ENCODE peak calls at places on chromosomes 1 and 21, in eight cellular contexts. Z, S, L, G, H, J, E and O are unnamed samples.

GRCh38 chr1:14877224-14877623 is 276.3 kb upstream of the TMEM51 start:
- DNase-seq in Z (no peak), S (no peak), L (no peak), G (no peak), H (no peak), J (no peak), E (no peak), O (no peak)

GRCh38 chr1:5480306-5480705 is 511.9 kb downstream of the NPHP4 start:
- DNase-seq in Z (no peak), S (no peak), L (no peak), G (no peak), H (no peak), J (no peak), E (no peak), O (no peak)

GRCh38 chr21:28207776-28208175 is 784.9 kb downstream of the LTN1 start:
- DNase-seq in Z (no peak), S (no peak), L (no peak), G (no peak), H (peak; percentile 85), J (no peak), E (no peak), O (no peak)

GRCh38 chr1:4655674-4656532 is 1.5 kb downstream of the AJAP1 start:
- DNase-seq in Z (peak; percentile 80), S (no peak), L (no peak), G (peak; percentile 89), H (peak; percentile 43), J (no peak), E (peak; percentile 76), O (peak; percentile 50)

GRCh38 chr1:203216274-203217138 is 13.0 kb downstream of the CHIT1 start:
- DNase-seq in Z (peak; percentile 83), S (peak; percentile 36), L (peak; percentile 9), G (peak; percentile 85), H (peak; percentile 68), J (no peak), E (peak; percentile 77), O (peak; percentile 56)

GRCh38 chr1:15692121-15692682 is 8.1 kb downstream of the PLEKHM2 start:
- DNase-seq in Z (no peak), S (no peak), L (no peak), G (no peak), H (peak; percentile 50), J (no peak), E (no peak), O (no peak)

GRCh38 chr21:32198369-32198768 is 80.5 kb downstream of the MIS18A start:
- DNase-seq in Z (no peak), S (no peak), L (no peak), G (no peak), H (no peak), J (no peak), E (no peak), O (no peak)

GRCh38 chr1:13784971-13785370 is 85.0 kb downstream of the PRDM2 start:
- DNase-seq in Z (no peak), S (no peak), L (no peak), G (no peak), H (no peak), J (no peak), E (no peak), O (no peak)

GRCh38 chr1:66599899-66600737 is 66.2 kb downstream of the SGIP1 start:
- DNase-seq in Z (no peak), S (no peak), L (no peak), G (no peak), H (no peak), J (no peak), E (no peak), O (no peak)

GRCh38 chr1:112761714-112762480 is 46.8 kb upstream of the PPM1J start:
- DNase-seq in Z (no peak), S (no peak), L (no peak), G (no peak), H (no peak), J (no peak), E (no peak), O (no peak)

GRCh38 chr1:42940851-42941639 is 17.6 kb downstream of the SLC2A1 start:
- DNase-seq in Z (peak; percentile 68), S (no peak), L (no peak), G (no peak), H (peak; percentile 92), J (no peak), E (peak; percentile 85), O (no peak)

GRCh38 chr21:43719748-43720538 is 1.0 kb downstream of the PDXK start:
- DNase-seq in Z (peak; percentile 34), S (no peak), L (no peak), G (peak; percentile 36), H (no peak), J (no peak), E (no peak), O (no peak)

GRCh38 chr1:20250346-20250989 is 40.2 kb upstream of the VWA5B1 start:
- DNase-seq in Z (no peak), S (no peak), L (no peak), G (no peak), H (peak; percentile 78), J (no peak), E (no peak), O (no peak)

GRCh38 chr1:117646007-117646913 is 40.4 kb downstream of the TENT5C start:
- DNase-seq in Z (no peak), S (no peak), L (no peak), G (no peak), H (peak; percentile 55), J (no peak), E (no peak), O (no peak)

GRCh38 chr1:18515120-18515667 is 34.5 kb downstream of the KLHDC7A start:
- DNase-seq in Z (no peak), S (no peak), L (no peak), G (no peak), H (no peak), J (no peak), E (no peak), O (no peak)
- TF ChIP-seq CTCF in Z (no peak), S (no peak), L (no peak), G (no peak), H (no peak), J (no peak), E (no peak), O (no peak)

GRCh38 chr1:18955116-18955441 is 1.4 kb downstream of the IFFO2 start:
- DNase-seq in Z (no peak), S (no peak), L (no peak), G (no peak), H (no peak), J (no peak), E (no peak), O (no peak)

GRCh38 chr1:18954270-18955071 is 2.0 kb downstream of the IFFO2 start:
- DNase-seq in Z (no peak), S (no peak), L (no peak), G (no peak), H (no peak), J (no peak), E (peak; percentile 32), O (no peak)

GRCh38 chr1:18955442-18956188 is 861 bp downstream of the IFFO2 start:
- DNase-seq in Z (peak; percentile 62), S (peak; percentile 44), L (peak; percentile 31), G (peak; percentile 74), H (peak; percentile 26), J (no peak), E (peak; percentile 31), O (peak; percentile 53)

GRCh38 chr1:18951818-18952391 is 4.6 kb downstream of the IFFO2 start:
- DNase-seq in Z (no peak), S (peak; percentile 59), L (peak; percentile 58), G (no peak), H (no peak), J (no peak), E (no peak), O (no peak)

DNA sequence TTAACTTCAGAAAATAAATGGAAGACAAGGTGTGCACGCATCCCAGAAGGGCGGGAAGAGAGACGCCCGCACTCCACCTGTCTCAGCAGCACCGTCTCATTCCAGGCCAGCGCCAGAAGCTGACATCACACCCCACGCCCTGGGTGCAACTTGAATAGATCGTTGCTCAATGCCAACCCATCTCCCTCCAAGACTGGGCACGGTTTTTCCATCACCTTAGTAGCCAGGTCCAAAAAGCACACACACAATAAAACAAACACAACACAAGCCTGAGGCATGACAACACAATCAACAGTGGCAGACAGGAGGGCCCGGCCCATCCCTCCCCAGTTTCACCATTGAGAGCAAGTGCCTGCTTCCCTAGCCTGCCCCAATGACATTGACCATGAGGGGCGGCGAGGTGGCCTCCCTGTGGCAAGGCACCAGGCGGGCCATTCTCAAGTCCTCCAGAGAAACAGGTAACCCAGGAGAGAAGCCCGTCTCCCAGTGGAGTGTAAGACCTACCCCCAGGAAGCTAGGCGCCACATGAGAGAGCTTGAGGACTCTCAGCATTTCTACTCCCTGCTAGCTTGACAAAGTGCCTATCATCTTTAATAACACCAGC is 2.7 kb downstream of the IFFO2 start:
- DNase-seq in Z (no peak), S (no peak), L (no peak), G (no peak), H (no peak), J (no peak), E (peak; percentile 74), O (no peak)
- TF ChIP-seq CTCF in Z (no peak), S (no peak), L (no peak), G (no peak), H (no peak), J (no peak), E (no peak), O (no peak)

DNA sequence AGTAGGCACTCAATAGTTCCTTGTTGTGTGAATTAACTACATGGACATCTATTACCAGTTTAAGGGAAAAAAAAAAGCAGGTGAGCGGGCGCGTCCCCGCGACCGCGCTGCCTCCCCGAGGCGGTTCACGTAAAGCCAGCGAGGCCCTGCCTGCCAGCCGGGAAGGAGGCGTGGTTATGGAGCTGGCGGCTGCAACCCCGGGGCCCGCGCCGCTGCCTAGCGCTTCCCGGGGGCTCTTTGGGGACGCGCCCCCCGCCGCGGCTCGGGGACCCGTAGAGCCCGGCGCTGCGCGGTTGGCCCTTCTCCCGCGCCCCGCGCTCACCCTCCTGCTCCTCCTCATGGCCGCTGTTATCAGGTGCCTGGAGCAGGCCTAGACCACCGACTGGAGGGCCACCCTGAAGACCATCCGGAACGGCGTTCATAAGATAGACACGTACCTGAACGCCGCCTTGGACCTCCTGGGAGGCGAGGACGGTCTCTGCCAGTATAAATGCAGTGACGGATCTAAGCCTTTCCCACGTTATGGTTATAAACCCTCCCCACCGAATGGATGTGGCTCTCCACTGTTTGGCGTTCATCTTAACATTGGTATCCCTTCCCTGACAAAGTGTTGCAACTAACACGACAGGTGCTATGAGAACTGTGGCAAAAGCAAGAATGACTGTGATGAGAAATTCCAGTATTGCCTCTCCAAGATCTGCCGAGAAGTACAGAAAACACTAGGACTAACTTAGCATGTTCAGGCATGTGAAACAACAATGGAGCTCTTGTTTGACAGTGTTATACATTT is 2.6 kb upstream of the CC2D1B start:
- DNase-seq in Z (peak; percentile 76), S (peak; percentile 57), L (no peak), G (peak; percentile 88), H (peak; percentile 37), J (no peak), E (peak; percentile 55), O (peak; percentile 64)
- TF ChIP-seq CTCF in Z (peak; percentile 36), S (no peak), L (no peak), G (peak; percentile 34), H (no peak), J (no peak), E (peak; percentile 44), O (peak; percentile 37)

GRCh38 chr1:172960454-172961208 is 90.1 kb downstream of the TNFSF18 start:
- DNase-seq in Z (no peak), S (no peak), L (no peak), G (no peak), H (peak; percentile 76), J (no peak), E (no peak), O (no peak)
- TF ChIP-seq CTCF in Z (no peak), S (no peak), L (no peak), G (no peak), H (peak; percentile 35), J (no peak), E (no peak), O (no peak)

GRCh38 chr1:18322353-18323032 is 158.2 kb upstream of the KLHDC7A start:
- DNase-seq in Z (peak; percentile 68), S (no peak), L (no peak), G (peak; percentile 56), H (no peak), J (no peak), E (no peak), O (no peak)
- TF ChIP-seq CTCF in Z (peak; percentile 78), S (no peak), L (no peak), G (peak; percentile 62), H (no peak), J (no peak), E (no peak), O (peak; percentile 58)